ENCODE peak calls at places on chromosomes 7 and 10, in four cellular contexts. One of them, this sample, is unnamed.

GRCh38 chr10:94108200-94108599 is 114.5 kb downstream of the PLCE1 start:
- DNase-seq in transverse colon: no peak
- DNase-seq in H7: no peak
- DNase-seq in CD4-positive, alpha-beta memory T cell: no peak
- DNase-seq in this sample: no peak

GRCh38 chr10:29828978-29829377 is 194.2 kb upstream of the SVIL start:
- DNase-seq in CD4-positive, alpha-beta memory T cell: no peak
- DNase-seq in H7: no peak
- DNase-seq in transverse colon: no peak
- DNase-seq in this sample: no peak

GRCh38 chr10:20622522-20623270 is 274.4 kb downstream of the NEBL start:
- DNase-seq in transverse colon: no peak
- DNase-seq in CD4-positive, alpha-beta memory T cell: no peak
- DNase-seq in H7: no peak
- DNase-seq in this sample: no peak

GRCh38 chr10:69337312-69338132 is 59.2 kb downstream of the HK1 start:
- DNase-seq in transverse colon: no peak
- DNase-seq in H7: peak
- DNase-seq in CD4-positive, alpha-beta memory T cell: no peak
- DNase-seq in this sample: no peak

GRCh38 chr10:24894309-24894708 is 58.1 kb downstream of the PRTFDC1 start:
- DNase-seq in CD4-positive, alpha-beta memory T cell: no peak
- DNase-seq in transverse colon: no peak
- DNase-seq in H7: no peak
- DNase-seq in this sample: no peak

GRCh38 chr7:111056371-111056770 is 34.6 kb upstream of the LRRN3 start:
- DNase-seq in H7: no peak
- DNase-seq in transverse colon: no peak
- DNase-seq in CD4-positive, alpha-beta memory T cell: no peak
- DNase-seq in this sample: no peak

GRCh38 chr10:124640538-124641231 is 103.5 kb downstream of the FAM53B start:
- DNase-seq in transverse colon: no peak
- DNase-seq in H7: peak
- DNase-seq in CD4-positive, alpha-beta memory T cell: no peak
- DNase-seq in this sample: no peak

GRCh38 chr7:45073843-45074737 is 14.7 kb downstream of the NACAD start:
- DNase-seq in CD4-positive, alpha-beta memory T cell: no peak
- DNase-seq in H7: no peak
- DNase-seq in transverse colon: no peak
- DNase-seq in this sample: no peak

GRCh38 chr7:141511370-141512335 is 39.6 kb upstream of the AGK start:
- DNase-seq in H7: peak
- DNase-seq in transverse colon: peak
- DNase-seq in CD4-positive, alpha-beta memory T cell: no peak
- DNase-seq in this sample: no peak

DNA sequence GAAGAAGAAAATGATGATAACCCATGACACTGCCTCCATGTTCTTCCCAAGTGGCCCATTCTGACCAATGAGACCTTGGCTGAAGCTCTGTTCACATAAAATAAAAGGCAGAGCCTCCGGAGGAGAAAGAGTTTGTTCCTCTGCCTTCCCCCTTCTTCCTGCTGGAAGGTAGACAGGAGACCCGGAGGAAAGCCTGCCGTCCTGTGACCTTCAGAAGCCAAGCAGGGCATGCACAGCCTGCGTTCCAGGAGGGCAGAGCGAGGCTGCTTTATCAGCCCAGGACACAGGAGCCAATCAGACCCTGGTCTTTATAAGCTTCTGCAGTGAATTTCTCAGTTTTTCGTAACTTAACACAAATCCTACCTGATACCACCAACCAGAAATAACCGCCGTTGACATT is 8.6 kb upstream of the GRID1 start:
- DNase-seq in H7: no peak
- DNase-seq in transverse colon: no peak
- DNase-seq in CD4-positive, alpha-beta memory T cell: no peak
- DNase-seq in this sample: no peak
- H3K4me3 ChIP-seq in H7: no peak
- H3K4me3 ChIP-seq in transverse colon: no peak
- H3K4me3 ChIP-seq in CD4-positive, alpha-beta memory T cell: no peak
- H3K4me3 ChIP-seq in this sample: no peak

GRCh38 chr7:27116019-27116411 is 13.5 kb upstream of the HOXA2 start:
- DNase-seq in CD4-positive, alpha-beta memory T cell: no peak
- DNase-seq in transverse colon: no peak
- DNase-seq in H7: no peak
- DNase-seq in this sample: no peak

GRCh38 chr7:27116962-27117686 is 13.4 kb downstream of the HOXA4 start:
- DNase-seq in CD4-positive, alpha-beta memory T cell: no peak
- DNase-seq in transverse colon: no peak
- DNase-seq in H7: no peak
- DNase-seq in this sample: no peak

GRCh38 chr7:27117687-27118491 is 12.7 kb downstream of the HOXA4 start:
- DNase-seq in H7: peak
- DNase-seq in transverse colon: no peak
- DNase-seq in CD4-positive, alpha-beta memory T cell: no peak
- DNase-seq in this sample: no peak

GRCh38 chr7:27115161-27116018 is 12.9 kb upstream of the HOXA2 start:
- DNase-seq in CD4-positive, alpha-beta memory T cell: no peak
- DNase-seq in H7: peak
- DNase-seq in transverse colon: peak
- DNase-seq in this sample: no peak

DNA sequence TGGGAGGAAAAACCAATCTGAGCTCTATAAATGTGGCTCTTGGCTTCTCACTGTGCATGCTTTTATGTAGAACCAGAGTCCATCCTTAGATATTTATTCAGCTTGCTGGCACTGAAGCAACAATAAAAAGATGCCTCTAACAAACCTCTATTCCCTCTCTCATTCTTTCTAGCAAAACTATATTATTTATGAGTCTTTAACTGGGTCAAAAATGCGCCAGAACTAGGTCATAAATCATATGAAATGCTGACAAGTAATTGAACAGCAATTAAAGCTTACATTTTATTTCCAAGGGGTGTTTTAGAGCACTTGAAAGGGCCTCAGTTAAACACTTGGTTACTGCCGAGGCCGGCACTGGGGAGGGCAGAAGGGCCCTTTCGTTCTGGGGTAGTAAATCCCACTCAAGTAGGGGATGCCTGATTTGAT is 14.0 kb downstream of the HOXA4 start:
- DNase-seq in CD4-positive, alpha-beta memory T cell: no peak
- DNase-seq in H7: no peak
- DNase-seq in transverse colon: no peak
- DNase-seq in this sample: no peak
- H3K4me3 ChIP-seq in CD4-positive, alpha-beta memory T cell: no peak
- H3K4me3 ChIP-seq in H7: no peak
- H3K4me3 ChIP-seq in transverse colon: peak
- H3K4me3 ChIP-seq in this sample: no peak

DNA sequence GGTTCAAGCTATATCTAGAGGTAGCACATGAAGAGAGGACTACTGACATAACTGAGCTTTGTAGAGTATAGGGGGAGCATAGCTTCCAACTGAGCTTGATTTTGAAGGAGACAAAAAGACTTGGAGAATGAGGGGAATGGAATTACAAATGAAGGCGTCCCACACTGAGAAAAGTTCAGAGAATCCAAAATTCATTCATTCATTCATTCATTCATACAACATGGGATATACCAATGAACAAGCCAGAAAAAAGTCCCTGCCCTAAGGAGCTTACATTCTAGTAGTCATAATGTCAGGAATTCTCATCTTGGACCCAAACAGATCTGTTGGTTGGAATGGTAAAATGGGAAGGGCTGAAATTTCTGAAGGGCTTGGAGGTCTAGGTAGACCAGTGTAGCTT is 62.0 kb downstream of the ENTPD1 start:
- DNase-seq in transverse colon: no peak
- DNase-seq in CD4-positive, alpha-beta memory T cell: no peak
- DNase-seq in H7: no peak
- DNase-seq in this sample: no peak
- H3K4me3 ChIP-seq in transverse colon: no peak
- H3K4me3 ChIP-seq in CD4-positive, alpha-beta memory T cell: no peak
- H3K4me3 ChIP-seq in H7: no peak
- H3K4me3 ChIP-seq in this sample: no peak

GRCh38 chr10:22324413-22324812 is 3.5 kb downstream of the BMI1 start:
- DNase-seq in H7: no peak
- DNase-seq in CD4-positive, alpha-beta memory T cell: no peak
- DNase-seq in transverse colon: no peak
- DNase-seq in this sample: no peak
- H3K4me3 ChIP-seq in H7: no peak
- H3K4me3 ChIP-seq in CD4-positive, alpha-beta memory T cell: no peak
- H3K4me3 ChIP-seq in transverse colon: peak
- H3K4me3 ChIP-seq in this sample: no peak

GRCh38 chr10:64060389-64060788 is 539.2 kb downstream of the REEP3 start:
- DNase-seq in CD4-positive, alpha-beta memory T cell: no peak
- DNase-seq in H7: no peak
- DNase-seq in transverse colon: no peak
- DNase-seq in this sample: no peak

GRCh38 chr10:64059884-64060283 is 538.7 kb downstream of the REEP3 start:
- DNase-seq in H7: peak
- DNase-seq in transverse colon: no peak
- DNase-seq in CD4-positive, alpha-beta memory T cell: no peak
- DNase-seq in this sample: no peak

GRCh38 chr10:64054392-64054791 is 533.2 kb downstream of the REEP3 start:
- DNase-seq in H7: no peak
- DNase-seq in CD4-positive, alpha-beta memory T cell: no peak
- DNase-seq in transverse colon: no peak
- DNase-seq in this sample: no peak
- H3K4me3 ChIP-seq in H7: no peak
- H3K4me3 ChIP-seq in CD4-positive, alpha-beta memory T cell: no peak
- H3K4me3 ChIP-seq in transverse colon: no peak
- H3K4me3 ChIP-seq in this sample: no peak

GRCh38 chr10:72079356-72079755 is 9.0 kb downstream of the SPOCK2 start:
- DNase-seq in CD4-positive, alpha-beta memory T cell: peak
- DNase-seq in H7: peak
- DNase-seq in transverse colon: no peak
- DNase-seq in this sample: no peak
- H3K4me3 ChIP-seq in CD4-positive, alpha-beta memory T cell: no peak
- H3K4me3 ChIP-seq in H7: no peak
- H3K4me3 ChIP-seq in transverse colon: no peak
- H3K4me3 ChIP-seq in this sample: no peak

GRCh38 chr10:97207131-97207530 is 21.4 kb upstream of the SLIT1 start:
- DNase-seq in CD4-positive, alpha-beta memory T cell: no peak
- DNase-seq in transverse colon: no peak
- DNase-seq in H7: no peak
- DNase-seq in this sample: no peak

GRCh38 chr10:97200616-97201015 is 14.9 kb upstream of the SLIT1 start:
- DNase-seq in H7: no peak
- DNase-seq in transverse colon: no peak
- DNase-seq in CD4-positive, alpha-beta memory T cell: no peak
- DNase-seq in this sample: no peak

GRCh38 chr10:97203220-97203619 is 17.5 kb upstream of the SLIT1 start:
- DNase-seq in CD4-positive, alpha-beta memory T cell: no peak
- DNase-seq in H7: no peak
- DNase-seq in transverse colon: no peak
- DNase-seq in this sample: no peak

GRCh38 chr10:97207756-97208346 is 22.1 kb upstream of the SLIT1 start:
- DNase-seq in H7: no peak
- DNase-seq in CD4-positive, alpha-beta memory T cell: no peak
- DNase-seq in transverse colon: no peak
- DNase-seq in this sample: no peak

GRCh38 chr10:97204826-97205679 is 19.3 kb upstream of the SLIT1 start:
- DNase-seq in transverse colon: no peak
- DNase-seq in H7: no peak
- DNase-seq in CD4-positive, alpha-beta memory T cell: no peak
- DNase-seq in this sample: no peak
- H3K4me3 ChIP-seq in transverse colon: no peak
- H3K4me3 ChIP-seq in H7: no peak
- H3K4me3 ChIP-seq in CD4-positive, alpha-beta memory T cell: no peak
- H3K4me3 ChIP-seq in this sample: no peak

DNA sequence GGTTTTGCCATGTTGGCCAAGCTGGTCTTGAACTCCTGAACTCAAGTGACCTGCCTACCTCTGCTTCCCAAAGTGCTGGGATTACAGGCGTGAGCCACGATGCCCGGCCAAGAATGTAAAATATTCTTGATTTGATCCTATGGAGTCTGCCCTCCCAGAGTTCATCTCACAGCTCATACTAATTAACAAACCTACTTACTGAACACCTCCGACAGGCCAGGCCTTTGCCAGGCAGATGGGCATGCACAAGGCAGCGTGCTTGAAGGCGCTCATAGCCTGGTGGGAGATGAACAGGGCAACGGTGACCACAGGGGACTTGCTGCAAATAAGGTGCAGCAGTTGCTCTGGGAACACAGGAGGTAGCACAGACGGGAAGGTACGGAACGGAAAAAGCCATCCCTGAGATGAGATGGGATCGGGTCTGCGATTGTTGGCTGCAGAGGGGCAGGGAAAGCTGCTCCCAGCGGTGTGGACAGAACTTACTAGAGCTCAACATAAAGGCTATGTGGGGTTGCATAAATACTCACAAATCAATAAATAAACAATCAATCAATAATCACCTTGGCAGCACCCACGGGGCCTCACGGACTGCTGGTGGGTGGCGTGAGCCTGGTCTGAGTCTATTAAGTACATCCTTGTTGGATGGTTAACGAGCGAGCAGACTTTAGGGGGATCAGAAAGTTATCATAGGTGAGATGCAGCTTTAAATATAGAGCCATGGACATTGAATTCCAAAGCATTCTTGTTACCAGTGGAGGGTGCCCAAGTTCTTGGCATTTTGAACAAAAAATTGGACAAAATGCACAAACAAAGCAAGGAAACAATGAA is 4.7 kb downstream of the ACBD7 start:
- DNase-seq in H7: no peak
- DNase-seq in transverse colon: no peak
- DNase-seq in CD4-positive, alpha-beta memory T cell: no peak
- DNase-seq in this sample: no peak
- H3K4me3 ChIP-seq in H7: no peak
- H3K4me3 ChIP-seq in transverse colon: peak
- H3K4me3 ChIP-seq in CD4-positive, alpha-beta memory T cell: peak
- H3K4me3 ChIP-seq in this sample: peak

GRCh38 chr10:131852823-131853609 is 47.8 kb upstream of the PPP2R2D start:
- DNase-seq in CD4-positive, alpha-beta memory T cell: no peak
- DNase-seq in H7: no peak
- DNase-seq in transverse colon: no peak
- DNase-seq in this sample: no peak
- H3K4me3 ChIP-seq in CD4-positive, alpha-beta memory T cell: no peak
- H3K4me3 ChIP-seq in H7: no peak
- H3K4me3 ChIP-seq in transverse colon: no peak
- H3K4me3 ChIP-seq in this sample: no peak

This sample was measured in uterus.